ENCODE peak calls at places on chromosome 14, in five cellular contexts. One of them, this sample, is unnamed.

GRCh38 chr14:60650382-60650961 is 1.2 kb upstream of the SIX1 start:
- DNase-seq in NAMALWA: no peak
- DNase-seq in type B pancreatic cell: no peak
- DNase-seq in cerebellum: no peak
- DNase-seq in NCI-H1105: no peak
- DNase-seq in this sample: no peak

GRCh38 chr14:64493455-64493854 is 10.2 kb downstream of the ZBTB25 start:
- DNase-seq in NAMALWA: no peak
- DNase-seq in type B pancreatic cell: no peak
- DNase-seq in NCI-H1105: no peak
- DNase-seq in cerebellum: no peak
- DNase-seq in this sample: no peak

GRCh38 chr14:23061995-23062394 is 4.7 kb upstream of the CDH24 start:
- DNase-seq in type B pancreatic cell: no peak
- DNase-seq in NCI-H1105: no peak
- DNase-seq in cerebellum: no peak
- DNase-seq in NAMALWA: no peak
- DNase-seq in this sample: peak

GRCh38 chr14:95261616-95262510 is 57.8 kb downstream of the CLMN start:
- DNase-seq in cerebellum: no peak
- DNase-seq in NCI-H1105: no peak
- DNase-seq in type B pancreatic cell: peak
- DNase-seq in NAMALWA: no peak
- DNase-seq in this sample: peak

GRCh38 chr14:77979171-77979570 is 179.3 kb downstream of the ADCK1 start:
- DNase-seq in NCI-H1105: no peak
- DNase-seq in NAMALWA: no peak
- DNase-seq in cerebellum: no peak
- DNase-seq in type B pancreatic cell: peak
- DNase-seq in this sample: no peak

GRCh38 chr14:69712637-69713088 is 54.3 kb upstream of the SRSF5 start:
- DNase-seq in NAMALWA: no peak
- DNase-seq in cerebellum: no peak
- DNase-seq in type B pancreatic cell: no peak
- DNase-seq in NCI-H1105: peak
- DNase-seq in this sample: peak

GRCh38 chr14:61122862-61123261 is 141.8 kb downstream of the SLC38A6 start:
- DNase-seq in NCI-H1105: no peak
- DNase-seq in type B pancreatic cell: no peak
- DNase-seq in cerebellum: no peak
- DNase-seq in NAMALWA: no peak
- DNase-seq in this sample: no peak

GRCh38 chr14:94673781-94674231 is 61.6 kb downstream of the SERPINA3 start:
- DNase-seq in cerebellum: no peak
- DNase-seq in NCI-H1105: no peak
- DNase-seq in NAMALWA: no peak
- DNase-seq in type B pancreatic cell: peak
- DNase-seq in this sample: peak

GRCh38 chr14:22375321-22375930 is 213.6 kb downstream of the DAD1 start:
- DNase-seq in cerebellum: no peak
- DNase-seq in NAMALWA: peak
- DNase-seq in type B pancreatic cell: no peak
- DNase-seq in NCI-H1105: peak
- DNase-seq in this sample: peak

GRCh38 chr14:104856869-104857860 is 7.9 kb upstream of the CEP170B start:
- DNase-seq in NAMALWA: no peak
- DNase-seq in cerebellum: no peak
- DNase-seq in NCI-H1105: no peak
- DNase-seq in type B pancreatic cell: no peak
- DNase-seq in this sample: no peak

GRCh38 chr14:22871962-22872832 is 657 bp downstream of the LRP10 start:
- DNase-seq in NCI-H1105: peak
- DNase-seq in cerebellum: peak
- DNase-seq in NAMALWA: peak
- DNase-seq in type B pancreatic cell: peak
- DNase-seq in this sample: peak

GRCh38 chr14:89377544-89377943 is 39.5 kb downstream of the FOXN3 start:
- DNase-seq in NCI-H1105: no peak
- DNase-seq in cerebellum: no peak
- DNase-seq in type B pancreatic cell: no peak
- DNase-seq in NAMALWA: no peak
- DNase-seq in this sample: no peak

GRCh38 chr14:33848706-33849454 is 102.0 kb downstream of the EGLN3 start:
- DNase-seq in cerebellum: no peak
- DNase-seq in NCI-H1105: peak
- DNase-seq in NAMALWA: peak
- DNase-seq in type B pancreatic cell: no peak
- DNase-seq in this sample: peak

GRCh38 chr14:32478027-32478426 is 148.9 kb downstream of the AKAP6 start:
- DNase-seq in NAMALWA: no peak
- DNase-seq in type B pancreatic cell: no peak
- DNase-seq in NCI-H1105: no peak
- DNase-seq in cerebellum: no peak
- DNase-seq in this sample: no peak

GRCh38 chr14:49106721-49107689 is 479.2 kb downstream of the RPS29 start:
- DNase-seq in NCI-H1105: no peak
- DNase-seq in NAMALWA: no peak
- DNase-seq in type B pancreatic cell: no peak
- DNase-seq in cerebellum: no peak
- DNase-seq in this sample: no peak

GRCh38 chr14:32366995-32367394 is 37.9 kb downstream of the AKAP6 start:
- DNase-seq in NCI-H1105: no peak
- DNase-seq in cerebellum: no peak
- DNase-seq in type B pancreatic cell: no peak
- DNase-seq in NAMALWA: no peak
- DNase-seq in this sample: no peak

GRCh38 chr14:26286806-26287205 is 311.0 kb downstream of the NOVA1 start:
- DNase-seq in cerebellum: no peak
- DNase-seq in NCI-H1105: no peak
- DNase-seq in type B pancreatic cell: no peak
- DNase-seq in NAMALWA: no peak
- DNase-seq in this sample: no peak

GRCh38 chr14:53011053-53011462 is 60.2 kb upstream of the FERMT2 start:
- DNase-seq in NAMALWA: no peak
- DNase-seq in type B pancreatic cell: no peak
- DNase-seq in cerebellum: no peak
- DNase-seq in NCI-H1105: no peak
- DNase-seq in this sample: peak

This sample was measured in cardiac muscle cell.